ENCODE peak calls at places on chromosomes 2 and 18, in eight cellular contexts. L is heart left ventricle, D is A549, F is right lobe of liver, Y is transverse colon, P is spleen, O is vagina, X is gastrocnemius medialis. G is an unnamed sample.

GRCh38 chr18:76847926-76848325 is 25.6 kb downstream of the ZNF236 start:
- DNase-seq in L (no peak), D (no peak), F (no peak), Y (no peak), P (no peak), O (no peak), X (no peak), G (no peak)

GRCh38 chr2:217166241-217166640 is 306.4 kb upstream of the TNP1 start:
- DNase-seq in L (peak; percentile 22), D (no peak), F (no peak), Y (no peak), P (no peak), O (no peak), X (no peak), G (no peak)

GRCh38 chr2:158914731-158915130 is 53.7 kb upstream of the TANC1 start:
- DNase-seq in L (no peak), D (no peak), F (no peak), Y (no peak), P (no peak), O (no peak), X (no peak), G (no peak)

GRCh38 chr2:50480507-50480906 is 551.4 kb downstream of the NRXN1 start:
- DNase-seq in L (no peak), D (no peak), F (no peak), Y (no peak), P (no peak), O (no peak), X (no peak), G (no peak)

GRCh38 chr2:6787376-6787775 is 78.3 kb downstream of the CMPK2 start:
- DNase-seq in L (no peak), D (no peak), F (no peak), Y (no peak), P (no peak), O (no peak), X (no peak), G (no peak)

GRCh38 chr2:115303-115702 is 69.0 kb upstream of the FAM110C start:
- DNase-seq in L (no peak), D (no peak), F (no peak), Y (no peak), P (no peak), O (no peak), X (no peak), G (no peak)

GRCh38 chr2:148306027-148306426 is 285.1 kb downstream of the MBD5 start:
- DNase-seq in L (no peak), D (no peak), F (no peak), Y (no peak), P (no peak), O (no peak), X (no peak), G (no peak)

GRCh38 chr2:166293984-166294383 is 81.8 kb downstream of the SCN9A start:
- DNase-seq in L (no peak), D (no peak), F (no peak), Y (no peak), P (no peak), O (no peak), X (no peak), G (no peak)

GRCh38 chr2:100791294-100791935 is 28.5 kb upstream of the NPAS2 start:
- DNase-seq in L (no peak), D (no peak), F (peak; percentile 73), Y (no peak), P (no peak), O (no peak), X (no peak), G (no peak)

GRCh38 chr18:45250479-45250878 is 364.8 kb upstream of the SLC14A2 start:
- DNase-seq in L (no peak), D (no peak), F (no peak), Y (no peak), P (no peak), O (no peak), X (no peak), G (no peak)

GRCh38 chr18:12679183-12679786 is 21.4 kb upstream of the SPIRE1 start:
- DNase-seq in L (peak; percentile 84), D (no peak), F (peak; percentile 35), Y (peak; percentile 22), P (peak; percentile 79), O (no peak), X (peak; percentile 40), G (no peak)
- TF ChIP-seq POLR2A in L (peak; percentile 77), D (peak; percentile 31), F (no peak), Y (peak; percentile 26), P (no peak), O (peak; percentile 36), X (no peak), G (no peak)

DNA sequence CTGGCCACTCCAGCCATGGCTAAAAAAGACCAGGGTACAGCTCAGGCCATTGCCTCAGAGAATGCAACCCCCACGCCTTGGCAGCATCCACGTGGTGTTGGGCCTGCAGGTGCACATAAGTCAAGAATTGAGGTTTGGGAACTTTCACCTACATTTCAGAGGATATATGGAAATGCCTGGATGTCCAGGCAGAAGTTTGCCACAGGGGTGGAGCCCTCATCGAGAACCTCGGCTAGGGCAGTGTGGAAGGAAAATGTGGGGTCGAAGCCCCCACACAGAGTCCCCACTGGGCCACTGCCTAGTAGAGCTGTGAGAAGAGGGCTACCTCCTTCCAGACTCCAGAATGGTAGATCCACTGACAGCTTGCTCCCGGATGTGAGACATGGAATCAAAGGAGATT is 477.3 kb downstream of the LPIN1 start:
- DNase-seq in L (no peak), D (no peak), F (no peak), Y (no peak), P (no peak), O (no peak), X (no peak), G (no peak)
- H3K9me3 ChIP-seq in L (peaks cover 21% of the 10 kb centered on the region), D (peaks cover 3% of the 10 kb centered on the region), F (no peaks in the 10 kb centered on the region), Y (peaks cover 17% of the 10 kb centered on the region), P (peaks cover 9% of the 10 kb centered on the region), O (no peaks in the 10 kb centered on the region), X (no peaks in the 10 kb centered on the region), G (no peaks in the 10 kb centered on the region)

GRCh38 chr2:126635281-126635680 is 20.7 kb upstream of the GYPC start:
- DNase-seq in L (peak; percentile 32), D (no peak), F (no peak), Y (no peak), P (no peak), O (no peak), X (no peak), G (no peak)
- TF ChIP-seq POLR2A in L (no peak), D (no peak), F (no peak), Y (no peak), P (no peak), O (no peak), X (no peak), G (no peak)

GRCh38 chr2:16221461-16222010 is 281.2 kb downstream of the MYCN start:
- DNase-seq in L (no peak), D (no peak), F (no peak), Y (no peak), P (no peak), O (no peak), X (no peak), G (no peak)

GRCh38 chr2:16218161-16218560 is 277.8 kb downstream of the MYCN start:
- DNase-seq in L (no peak), D (no peak), F (no peak), Y (no peak), P (no peak), O (no peak), X (no peak), G (no peak)

GRCh38 chr2:16218651-16219050 is 278.3 kb downstream of the MYCN start:
- DNase-seq in L (no peak), D (peak; percentile 25), F (peak; percentile 39), Y (peak; percentile 60), P (no peak), O (no peak), X (no peak), G (no peak)

GRCh38 chr2:16217271-16217670 is 276.9 kb downstream of the MYCN start:
- DNase-seq in L (no peak), D (no peak), F (no peak), Y (no peak), P (no peak), O (no peak), X (no peak), G (no peak)

GRCh38 chr2:16219292-16219975 is 279.1 kb downstream of the MYCN start:
- DNase-seq in L (no peak), D (no peak), F (no peak), Y (no peak), P (no peak), O (no peak), X (no peak), G (no peak)
- H3K9me3 ChIP-seq in L (no peaks in the 10 kb centered on the region), D (no peaks in the 10 kb centered on the region), F (no peaks in the 10 kb centered on the region), Y (no peaks in the 10 kb centered on the region), P (no peaks in the 10 kb centered on the region), O (no peaks in the 10 kb centered on the region), X (no peaks in the 10 kb centered on the region), G (no peaks in the 10 kb centered on the region)

GRCh38 chr2:54634564-54635511 is 88.6 kb upstream of the EML6 start:
- DNase-seq in L (peak; percentile 87), D (peak; percentile 83), F (peak; percentile 46), Y (peak; percentile 22), P (no peak), O (no peak), X (peak; percentile 52), G (no peak)
- TF ChIP-seq POLR2A in L (no peak), D (no peak), F (no peak), Y (no peak), P (no peak), O (no peak), X (peak; percentile 13), G (no peak)

GRCh38 chr18:23141022-23141999 is 6.0 kb downstream of the CABLES1 start:
- DNase-seq in L (no peak), D (no peak), F (peak; percentile 86), Y (peak; percentile 75), P (no peak), O (no peak), X (no peak), G (no peak)

GRCh38 chr18:23144628-23145027 is 9.3 kb downstream of the CABLES1 start:
- DNase-seq in L (no peak), D (no peak), F (no peak), Y (no peak), P (no peak), O (no peak), X (no peak), G (no peak)

GRCh38 chr18:23142285-23142929 is 7.1 kb downstream of the CABLES1 start:
- DNase-seq in L (no peak), D (no peak), F (no peak), Y (no peak), P (no peak), O (no peak), X (no peak), G (no peak)

GRCh38 chr18:23143871-23144270 is 8.6 kb downstream of the CABLES1 start:
- DNase-seq in L (no peak), D (no peak), F (no peak), Y (no peak), P (no peak), O (no peak), X (no peak), G (no peak)

DNA sequence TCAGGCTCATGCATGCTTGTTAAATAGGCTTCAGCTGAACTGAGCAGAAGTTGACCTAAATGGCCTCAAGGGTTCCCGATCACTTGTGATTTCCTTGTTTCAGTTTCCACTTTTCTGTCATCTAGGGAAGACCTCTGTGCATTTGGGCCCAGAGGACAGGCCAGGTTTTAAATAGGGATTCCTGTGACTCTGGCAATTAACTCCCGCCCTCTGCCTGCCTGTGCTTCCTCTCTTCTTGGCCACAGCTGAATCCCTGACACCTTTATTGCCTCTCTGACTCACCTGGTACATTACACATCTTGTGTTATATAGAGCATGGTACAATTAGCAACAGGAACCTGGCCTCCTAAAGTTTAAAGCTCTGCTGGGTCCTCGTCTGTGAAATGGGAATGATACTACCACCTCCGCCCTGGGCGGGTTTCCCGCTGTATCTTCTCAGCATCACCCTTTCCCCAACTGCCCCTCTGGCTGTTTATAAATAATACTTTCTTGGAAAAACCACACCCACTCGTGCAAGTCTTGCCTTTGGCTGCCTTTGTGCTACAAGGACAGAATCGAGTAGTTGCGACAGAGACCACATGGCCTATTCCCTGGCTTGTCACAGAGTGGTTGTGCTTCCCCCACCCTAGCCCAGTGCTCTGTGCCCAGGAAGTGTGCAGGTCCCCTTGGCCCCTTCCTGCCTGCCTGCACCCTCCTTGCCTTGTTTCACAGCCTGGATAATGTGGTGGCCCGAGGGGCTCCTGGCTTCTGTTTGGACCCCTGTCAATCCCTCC is 8.0 kb downstream of the CABLES1 start:
- DNase-seq in L (no peak), D (no peak), F (no peak), Y (peak; percentile 64), P (no peak), O (no peak), X (no peak), G (no peak)
- H3K9me3 ChIP-seq in L (no peaks in the 10 kb centered on the region), D (no peaks in the 10 kb centered on the region), F (no peaks in the 10 kb centered on the region), Y (no peaks in the 10 kb centered on the region), P (no peaks in the 10 kb centered on the region), O (no peaks in the 10 kb centered on the region), X (no peaks in the 10 kb centered on the region), G (no peaks in the 10 kb centered on the region)

G was measured in esophagus squamous epithelium.